ENCODE peak calls at places on chromosome 19, in ten cellular contexts. H, Z, O, R, M, K, G, V, Y and B are unnamed samples.

GRCh38 chr19:13881692-13882418 is 4.9 kb downstream of the NANOS3 start:
- DNase-seq in G (no peak), H (no peak), M (no peak), V (no peak), Y (no peak), K (no peak), R (no peak), Z (no peak), O (no peak), B (no peak)

GRCh38 chr19:13987101-13987890 is 18.8 kb downstream of the RFX1 start:
- DNase-seq in K (no peak), R (no peak), H (no peak), M (peak; percentile 69), G (no peak), Y (no peak), O (peak; percentile 73), Z (no peak), V (no peak), B (no peak)

GRCh38 chr19:13850910-13851753 is 25.8 kb upstream of the NANOS3 start:
- DNase-seq in Z (no peak), Y (peak; percentile 92), H (no peak), V (peak; percentile 95), O (peak; percentile 94), M (peak; percentile 79), R (peak; percentile 97), G (peak; percentile 81), K (peak; percentile 91), B (peak; percentile 88)

GRCh38 chr19:48842744-48843162 is 6.5 kb upstream of the HSD17B14 start:
- DNase-seq in M (no peak), H (peak; percentile 81), V (peak; percentile 57), Y (peak; percentile 34), K (no peak), G (peak; percentile 71), Z (peak; percentile 65), O (no peak), R (no peak), B (no peak)

GRCh38 chr19:4815426-4816387 is 15.8 kb downstream of the TICAM1 start:
- DNase-seq in V (peak; percentile 90), G (peak; percentile 93), R (peak; percentile 93), O (peak; percentile 94), Y (peak; percentile 92), H (peak; percentile 82), M (peak; percentile 85), Z (peak; percentile 93), K (peak; percentile 86), B (peak; percentile 74)

GRCh38 chr19:10625003-10625761 is at the start of gene SLC44A2:
- DNase-seq in M (peak; percentile 86), G (peak; percentile 87), Z (peak; percentile 91), Y (peak; percentile 26), O (peak; percentile 86), H (peak; percentile 66), R (peak; percentile 93), K (peak; percentile 95), V (peak; percentile 60), B (no peak)

GRCh38 chr19:36514012-36514612 is 14.0 kb downstream of the ZNF260 start:
- DNase-seq in Z (no peak), K (no peak), H (no peak), M (no peak), O (no peak), V (no peak), R (no peak), Y (no peak), G (no peak), B (no peak)

GRCh38 chr19:927044-927706 is 1.3 kb downstream of the ARID3A start:
- DNase-seq in Y (no peak), Z (peak; percentile 79), M (peak; percentile 64), G (peak; percentile 55), O (peak; percentile 82), K (peak; percentile 58), R (peak; percentile 89), H (no peak), V (peak; percentile 75), B (no peak)

GRCh38 chr19:36013280-36014028 is 559 bp downstream of the ALKBH6 start:
- DNase-seq in R (no peak), Y (no peak), K (no peak), G (no peak), Z (no peak), V (no peak), O (no peak), H (no peak), M (no peak), B (no peak)

GRCh38 chr19:19539738-19540703 is 2.0 kb downstream of the CILP2 start:
- DNase-seq in O (peak; percentile 74), G (peak; percentile 94), Y (peak; percentile 56), K (no peak), M (peak; percentile 65), V (peak; percentile 33), R (no peak), H (no peak), Z (no peak), B (no peak)

GRCh38 chr19:9205506-9206113 is 13.8 kb downstream of the OR7D4 start:
- DNase-seq in O (peak; percentile 76), G (peak; percentile 78), K (no peak), Y (peak; percentile 55), Z (peak; percentile 50), R (peak; percentile 81), H (peak; percentile 5), V (peak; percentile 57), M (peak; percentile 62), B (peak; percentile 16)

DNA sequence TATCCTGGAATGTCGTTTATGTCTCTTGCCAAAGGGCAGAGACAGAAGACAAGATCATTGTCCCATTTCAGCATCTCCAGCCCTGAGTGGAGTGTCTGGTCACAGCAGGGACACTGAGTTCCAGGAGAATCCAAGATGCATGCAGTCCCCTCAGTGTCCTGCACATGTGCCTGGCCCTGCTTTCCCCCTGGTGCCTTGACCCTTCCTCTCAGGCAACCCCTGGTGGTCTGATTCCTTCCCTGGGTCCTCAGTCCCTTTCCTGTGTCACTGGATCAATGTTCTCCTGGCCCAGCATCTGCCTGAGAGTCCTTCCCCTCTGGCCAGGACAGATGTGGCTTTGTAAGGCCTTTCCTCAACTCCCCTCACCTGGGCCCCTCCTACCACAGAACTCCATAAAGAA is 9.0 kb downstream of the CEACAM21 start:
- DNase-seq in O (no peak), H (no peak), K (no peak), V (no peak), G (no peak), Y (no peak), Z (no peak), M (no peak), R (no peak), B (no peak)
- H3K27me3 ChIP-seq in O (no peaks in the 10 kb centered on the region), H (no peaks in the 10 kb centered on the region), K (no peaks in the 10 kb centered on the region), V (no peaks in the 10 kb centered on the region), G (no peaks in the 10 kb centered on the region), Y (no peaks in the 10 kb centered on the region), Z (no peaks in the 10 kb centered on the region), M (peaks cover 27% of the 10 kb centered on the region), R (peaks cover 10% of the 10 kb centered on the region), B (no peaks in the 10 kb centered on the region)

GRCh38 chr19:45682117-45682516 is 9.6 kb downstream of the SNRPD2 start:
- DNase-seq in O (no peak), Y (no peak), G (no peak), K (no peak), R (no peak), Z (no peak), H (no peak), V (no peak), M (no peak), B (no peak)

GRCh38 chr19:45670670-45671453 is 2.8 kb downstream of the GIPR start:
- DNase-seq in V (peak; percentile 33), O (peak; percentile 70), M (peak; percentile 45), G (peak; percentile 96), H (peak; percentile 76), Z (peak; percentile 95), R (no peak), Y (peak; percentile 68), K (peak; percentile 83), B (peak; percentile 36)

GRCh38 chr19:45677351-45678230 is 9.6 kb downstream of the GIPR start:
- DNase-seq in Y (peak; percentile 90), K (peak; percentile 89), V (peak; percentile 47), H (peak; percentile 88), G (peak; percentile 100), O (peak; percentile 69), Z (peak; percentile 92), R (peak; percentile 69), M (peak; percentile 53), B (no peak)

GRCh38 chr19:45681391-45682015 is 10.2 kb downstream of the SNRPD2 start:
- DNase-seq in Y (peak; percentile 71), Z (peak; percentile 77), M (peak; percentile 83), K (peak; percentile 88), O (peak; percentile 88), H (peak; percentile 77), V (peak; percentile 80), R (peak; percentile 93), G (peak; percentile 94), B (no peak)

DNA sequence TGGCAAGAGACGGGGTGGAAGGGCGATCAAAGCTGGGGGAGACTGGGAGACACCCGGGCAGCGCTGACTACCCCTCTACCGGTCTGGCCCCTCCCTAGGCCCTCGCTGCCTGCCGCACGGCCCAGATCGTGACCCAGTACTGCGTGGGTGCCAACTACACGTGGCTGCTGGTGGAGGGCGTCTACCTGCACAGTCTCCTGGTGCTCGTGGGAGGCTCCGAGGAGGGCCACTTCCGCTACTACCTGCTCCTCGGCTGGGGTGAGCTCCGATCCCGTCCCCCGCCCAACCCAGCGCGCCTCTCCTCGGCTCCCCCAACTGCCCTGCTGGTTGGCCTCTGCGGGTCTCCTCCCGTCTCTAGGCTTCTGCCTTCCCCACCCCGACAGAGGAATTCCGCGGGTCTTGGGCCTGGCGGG is 8.8 kb downstream of the GIPR start:
- DNase-seq in V (no peak), Z (no peak), K (no peak), O (no peak), Y (no peak), G (no peak), R (no peak), M (no peak), H (no peak), B (no peak)
- H3K27ac ChIP-seq in V (no peak overlapping the region), Z (no peak overlapping the region), K (peak overlapping the region; percentile 48), O (no peak overlapping the region), Y (no peak overlapping the region), G (no peak overlapping the region), R (no peak overlapping the region), M (no peak overlapping the region), H (no peak overlapping the region), B (no peak overlapping the region)

GRCh38 chr19:5828661-5829566 is 10.6 kb downstream of the FUT6 start:
- DNase-seq in G (peak; percentile 75), R (no peak), Y (no peak), M (peak; percentile 40), V (peak; percentile 34), K (no peak), O (no peak), H (peak; percentile 56), Z (peak; percentile 96), B (no peak)
- H3K27me3 ChIP-seq in G (no peaks in the 10 kb centered on the region), R (peaks cover 82% of the 10 kb centered on the region), Y (peaks cover 2% of the 10 kb centered on the region), M (peaks cover 55% of the 10 kb centered on the region), V (peaks cover 6% of the 10 kb centered on the region), K (peaks cover 5% of the 10 kb centered on the region), O (peaks cover 2% of the 10 kb centered on the region), H (no peaks in the 10 kb centered on the region), Z (no peaks in the 10 kb centered on the region), B (peaks cover 2% of the 10 kb centered on the region)

DNA sequence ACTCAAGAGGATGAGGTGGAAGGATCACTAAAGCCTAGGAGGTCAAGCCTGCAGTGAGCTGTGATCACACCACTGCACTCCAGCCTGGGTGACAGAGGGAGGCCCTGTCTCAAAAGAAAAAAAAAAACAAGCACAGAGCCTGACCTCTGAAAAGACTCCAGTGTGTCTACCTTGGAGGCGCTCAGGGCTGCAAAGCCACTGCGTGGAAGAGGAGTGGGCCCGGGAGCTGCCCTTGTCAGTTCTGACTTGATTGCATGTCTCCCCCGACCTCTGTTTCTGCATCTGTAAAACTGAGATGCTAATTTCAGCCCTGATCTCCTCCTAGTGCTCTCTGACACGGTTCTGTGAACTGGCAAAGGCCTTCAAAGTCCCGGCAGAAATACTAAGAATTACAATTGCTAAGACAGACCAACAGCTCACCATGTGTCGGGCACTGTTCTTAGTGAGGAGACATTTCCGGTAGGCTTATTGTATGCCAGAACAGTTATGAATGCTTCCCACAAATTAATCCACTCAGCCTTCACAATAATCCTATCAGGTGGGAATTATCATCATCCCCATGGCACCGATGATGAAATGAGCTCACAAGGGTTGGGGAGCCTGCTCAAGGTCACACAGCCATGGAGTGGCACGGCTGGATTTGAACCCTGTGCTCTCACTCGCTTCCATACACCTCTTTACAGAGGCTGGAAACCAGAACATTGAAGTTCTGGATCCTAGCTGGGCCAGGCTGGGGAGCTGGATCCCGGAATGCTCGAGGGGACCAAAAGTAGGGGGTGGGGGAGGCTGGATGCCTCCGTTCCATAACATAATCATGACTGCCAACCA is 3.5 kb downstream of the AKT2 start:
- DNase-seq in Z (no peak), R (no peak), O (no peak), Y (no peak), V (no peak), H (no peak), M (no peak), G (no peak), K (no peak), B (no peak)
- H3K27ac ChIP-seq in Z (peak overlapping the region; percentile 53), R (no peak overlapping the region), O (no peak overlapping the region), Y (no peak overlapping the region), V (no peak overlapping the region), H (no peak overlapping the region), M (peak overlapping the region; percentile 95), G (no peak overlapping the region), K (no peak overlapping the region), B (no peak overlapping the region)